ENCODE peak calls at places on chromosomes 13 and 19, in four cellular contexts. Q, A, B and L are unnamed samples.

GRCh38 chr13:114106526-114106925 is 25.9 kb downstream of the RASA3 start:
- DNase-seq in Q (peak), A (no peak), B (no peak), L (no peak)

GRCh38 chr19:35224681-35225604 is 3.6 kb downstream of the FAM187B start:
- DNase-seq in Q (peak), A (no peak), B (no peak), L (no peak)

GRCh38 chr19:44608391-44608821 is 5.0 kb upstream of the IGSF23 start:
- DNase-seq in Q (no peak), A (no peak), B (peak), L (no peak)

GRCh38 chr19:6066661-6067646 is 43.3 kb downstream of the RFX2 start:
- DNase-seq in Q (peak), A (no peak), B (peak), L (peak)

GRCh38 chr13:42539670-42540069 is 34.3 kb upstream of the TNFSF11 start:
- DNase-seq in Q (no peak), A (no peak), B (peak), L (no peak)

GRCh38 chr19:3409346-3410064 is 43.1 kb downstream of the NFIC start:
- DNase-seq in Q (no peak), A (no peak), B (no peak), L (no peak)

GRCh38 chr19:6417713-6418561 is 6.7 kb downstream of the KHSRP start:
- DNase-seq in Q (no peak), A (no peak), B (peak), L (no peak)

GRCh38 chr19:2540251-2540645 is 64.3 kb downstream of the GADD45B start:
- DNase-seq in Q (no peak), A (no peak), B (no peak), L (no peak)

GRCh38 chr19:28498404-28498976 is 714.5 kb downstream of the UQCRFS1 start:
- DNase-seq in Q (no peak), A (no peak), B (no peak), L (no peak)

GRCh38 chr19:12733369-12733896 is 1.1 kb downstream of the TRIR start:
- DNase-seq in Q (no peak), A (peak), B (peak), L (no peak)

GRCh38 chr13:101982903-101983302 is 418.9 kb downstream of the FGF14 start:
- DNase-seq in Q (no peak), A (no peak), B (no peak), L (no peak)

GRCh38 chr13:101985321-101985720 is 416.5 kb downstream of the FGF14 start:
- DNase-seq in Q (no peak), A (no peak), B (peak), L (no peak)

GRCh38 chr13:101989798-101990350 is 412.0 kb downstream of the FGF14 start:
- DNase-seq in Q (no peak), A (no peak), B (no peak), L (no peak)

GRCh38 chr13:101986316-101986715 is 415.5 kb downstream of the FGF14 start:
- DNase-seq in Q (no peak), A (no peak), B (peak), L (no peak)

GRCh38 chr13:101988140-101988539 is 413.7 kb downstream of the FGF14 start:
- DNase-seq in Q (no peak), A (no peak), B (no peak), L (no peak)
- TF ChIP-seq CTCF in Q (no peak), A (no peak), B (no peak), L (no peak)

GRCh38 chr19:10565028-10565566 is 713 bp downstream of the KRI1 start:
- DNase-seq in Q (no peak), A (peak), B (peak), L (peak)
- TF ChIP-seq CTCF in Q (no peak), A (peak), B (peak), L (no peak)

DNA sequence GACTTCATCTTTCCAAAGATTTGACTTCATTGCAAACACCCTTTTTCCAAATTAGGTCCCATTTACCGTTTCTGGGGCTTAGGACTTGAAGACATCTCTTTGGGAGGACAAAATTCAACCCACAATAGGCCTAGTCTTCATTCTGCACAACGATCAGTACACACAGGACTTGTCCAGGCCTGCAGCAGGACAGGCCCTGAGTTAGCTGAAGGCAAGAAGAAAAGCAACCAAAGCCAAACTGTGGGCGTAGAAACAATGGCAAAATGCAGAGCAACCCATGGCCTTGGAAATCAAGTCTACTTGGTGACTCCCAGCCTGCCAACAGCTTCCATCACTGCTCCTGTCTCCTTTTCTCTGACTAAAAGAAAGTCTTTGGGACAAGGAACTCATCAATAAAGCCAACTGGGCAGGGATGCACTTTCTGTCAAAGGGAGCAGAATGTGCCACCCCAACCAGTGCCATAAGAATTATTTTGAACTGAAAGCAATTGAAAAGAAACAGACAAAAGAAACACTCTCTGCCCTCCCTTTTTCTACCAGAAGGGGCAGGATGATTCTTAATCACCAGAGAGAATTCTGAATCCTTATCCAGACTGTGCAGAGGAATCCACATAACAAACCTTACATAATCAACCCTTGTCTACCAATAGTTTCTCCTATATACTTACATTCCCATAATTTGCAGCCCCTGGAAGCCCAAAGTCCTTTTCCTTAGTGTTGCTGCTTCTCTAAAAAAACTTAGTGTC is 520.9 kb upstream of the NBEA start:
- DNase-seq in Q (no peak), A (no peak), B (no peak), L (no peak)
- TF ChIP-seq CTCF in Q (no peak), A (no peak), B (peak), L (peak)

GRCh38 chr19:16542894-16543498 is 759 bp upstream of the CHERP start:
- DNase-seq in Q (no peak), A (peak), B (peak), L (no peak)

GRCh38 chr19:16541526-16542044 is 652 bp downstream of the CHERP start:
- DNase-seq in Q (no peak), A (peak), B (peak), L (no peak)

GRCh38 chr19:16544468-16545231 is 2.4 kb upstream of the CHERP start:
- DNase-seq in Q (no peak), A (no peak), B (no peak), L (no peak)

GRCh38 chr19:16540948-16541347 is 1.3 kb downstream of the CHERP start:
- DNase-seq in Q (no peak), A (no peak), B (no peak), L (no peak)

GRCh38 chr19:16542045-16542893 is at the start of gene CHERP:
- DNase-seq in Q (peak), A (peak), B (peak), L (peak)
- TF ChIP-seq CTCF in Q (peak), A (no peak), B (no peak), L (no peak)

DNA sequence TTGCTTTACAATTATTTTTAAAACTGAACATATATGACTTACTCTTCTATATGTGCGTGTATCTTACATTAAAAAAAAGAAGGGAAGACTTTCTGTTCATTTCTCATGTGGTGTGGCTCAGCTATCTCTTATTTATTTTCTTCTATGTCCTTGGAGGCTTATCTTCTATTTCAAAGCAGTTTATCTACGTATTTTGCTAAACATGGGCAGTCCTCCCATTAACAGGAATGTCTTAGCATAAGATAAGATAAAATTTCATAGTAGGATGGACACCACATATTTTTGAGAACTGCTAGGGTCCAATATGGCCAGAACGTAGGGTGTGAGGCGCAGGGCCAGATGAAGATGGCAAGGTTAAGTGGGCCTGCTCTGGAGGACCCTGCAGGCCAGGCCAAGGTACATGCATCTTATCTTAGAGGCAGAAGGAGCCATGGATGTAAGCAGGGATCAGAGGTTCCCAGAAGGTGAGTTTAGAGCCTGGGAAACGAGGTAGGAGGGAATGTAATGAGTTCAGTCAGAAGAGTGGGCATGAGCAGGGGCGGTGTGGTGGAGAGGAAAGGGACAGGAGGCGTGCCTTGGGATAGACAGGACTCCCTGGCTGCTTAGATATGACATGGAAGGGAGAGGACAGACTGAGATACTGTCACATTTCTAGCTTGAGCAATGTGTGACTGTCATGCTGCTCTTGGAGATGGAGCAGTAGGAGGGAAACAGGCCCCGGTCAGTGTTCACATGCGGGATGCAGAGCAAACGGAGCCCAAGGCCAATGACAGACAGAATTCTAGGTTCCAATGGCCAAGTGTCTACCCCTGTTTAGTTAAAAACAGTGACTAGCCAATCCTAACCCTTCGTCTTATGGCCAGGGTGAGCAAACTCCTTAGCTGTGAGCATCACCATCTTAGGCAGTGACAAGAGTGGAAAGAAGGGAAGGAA is 68.6 kb upstream of the MEDAG start:
- DNase-seq in Q (no peak), A (no peak), B (no peak), L (no peak)
- TF ChIP-seq CTCF in Q (no peak), A (no peak), B (no peak), L (no peak)

GRCh38 chr13:31996611-31997010 is 35.0 kb upstream of the FRY start:
- DNase-seq in Q (no peak), A (no peak), B (no peak), L (no peak)
- TF ChIP-seq CTCF in Q (no peak), A (no peak), B (no peak), L (no peak)

DNA sequence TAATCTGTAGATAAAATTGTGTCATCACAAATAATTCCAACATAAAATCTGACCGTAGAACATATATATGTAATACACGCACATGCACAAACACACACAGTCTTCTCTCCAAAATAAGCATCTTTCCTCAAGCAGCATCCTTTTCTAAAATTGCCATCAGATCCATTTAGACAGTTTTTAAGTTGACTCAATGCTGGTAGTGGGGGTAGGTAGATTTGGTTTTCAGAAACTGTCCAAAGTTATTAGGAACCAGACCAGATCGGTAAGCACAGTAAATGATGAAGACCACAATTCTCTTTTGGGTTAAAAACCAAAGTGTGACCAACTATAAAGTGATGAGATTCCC is 64.6 kb downstream of the SERP2 start:
- DNase-seq in Q (no peak), A (no peak), B (no peak), L (no peak)
- TF ChIP-seq CTCF in Q (no peak), A (no peak), B (peak), L (peak)

DNA sequence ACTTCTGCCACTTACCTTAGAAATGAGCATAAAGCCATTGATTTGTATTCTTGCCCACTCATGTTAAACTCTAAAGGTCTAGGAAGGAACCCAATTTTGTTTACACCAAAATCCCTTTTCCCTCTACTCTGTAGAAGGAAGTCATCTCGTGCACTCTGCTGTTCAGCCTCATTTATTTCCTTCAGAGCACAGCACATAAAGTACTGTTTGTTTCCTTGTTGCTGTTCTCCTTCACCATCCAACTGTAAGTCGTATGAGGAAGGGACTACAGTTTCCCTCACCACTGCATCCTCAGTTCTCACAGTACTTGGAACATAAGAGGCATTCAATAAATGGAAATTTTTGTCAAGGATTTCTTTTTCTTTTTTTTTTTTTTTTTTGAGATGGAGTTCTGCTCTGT is 24.6 kb downstream of the CDADC1 start:
- DNase-seq in Q (no peak), A (no peak), B (no peak), L (no peak)
- TF ChIP-seq CTCF in Q (no peak), A (no peak), B (no peak), L (no peak)

GRCh38 chr19:664913-665443 is 2.0 kb upstream of the RNF126 start:
- DNase-seq in Q (peak), A (peak), B (peak), L (peak)

GRCh38 chr19:674282-675151 is 1.7 kb upstream of the FSTL3 start:
- DNase-seq in Q (no peak), A (no peak), B (no peak), L (no peak)

GRCh38 chr19:676343-677105 is at the start of gene FSTL3:
- DNase-seq in Q (no peak), A (no peak), B (peak), L (no peak)

GRCh38 chr19:676007-676342 is 217 bp upstream of the FSTL3 start:
- DNase-seq in Q (no peak), A (no peak), B (no peak), L (no peak)

DNA sequence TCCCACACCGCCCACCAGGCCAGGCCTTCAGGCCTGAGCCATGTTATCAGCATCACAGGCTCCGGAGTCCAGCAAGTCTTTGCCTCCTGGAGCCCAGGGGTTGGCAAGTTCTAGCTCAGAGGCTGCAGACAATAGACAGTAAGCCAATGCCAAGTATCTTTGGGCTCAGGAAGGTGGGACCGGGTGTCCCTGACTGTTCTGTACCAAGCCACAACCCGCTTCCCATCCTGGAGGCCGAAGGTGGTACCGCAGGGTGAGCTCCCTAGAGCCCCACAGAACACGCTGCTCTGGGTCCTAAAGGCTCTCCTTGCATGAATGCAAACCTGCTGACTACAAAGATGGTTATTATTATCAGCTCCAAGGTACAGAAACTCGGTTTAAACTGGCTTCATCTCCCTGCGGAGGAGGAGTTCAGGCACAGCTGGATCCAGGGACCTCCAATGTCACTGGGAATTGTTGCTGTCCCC is 5.5 kb upstream of the FSTL3 start:
- DNase-seq in Q (no peak), A (peak), B (no peak), L (no peak)
- TF ChIP-seq CTCF in Q (no peak), A (no peak), B (peak), L (peak)